ENCODE peak calls at places on chromosome 13, in ten cellular contexts. One of them, this sample, is unnamed.

GRCh38 chr13:109986851-109987250 is 200.5 kb upstream of the IRS2 start:
- DNase-seq in fibroblast of lung: no peak
- DNase-seq in RPMI8226: no peak
- DNase-seq in mucosa of gallbladder: no peak
- DNase-seq in heart left ventricle: no peak
- DNase-seq in stimulated activated CD4-positive, alpha-beta T cell treated with anti-CD3 and anti-CD28 coated beads, Interleukin-2, amount 100 ng/mL, for 24 hours: no peak
- DNase-seq in RCC 7860: no peak
- DNase-seq in NCI-H2171: no peak
- DNase-seq in nephron progenitor cell: no peak
- DNase-seq in left lobe of liver: no peak
- DNase-seq in this sample: no peak

GRCh38 chr13:36549126-36549702 is 116.9 kb downstream of the CCNA1 start:
- DNase-seq in fibroblast of lung: no peak
- DNase-seq in RPMI8226: no peak
- DNase-seq in mucosa of gallbladder: no peak
- DNase-seq in heart left ventricle: no peak
- DNase-seq in stimulated activated CD4-positive, alpha-beta T cell treated with anti-CD3 and anti-CD28 coated beads, Interleukin-2, amount 100 ng/mL, for 24 hours: no peak
- DNase-seq in RCC 7860: no peak
- DNase-seq in NCI-H2171: no peak
- DNase-seq in nephron progenitor cell: no peak
- DNase-seq in left lobe of liver: no peak
- DNase-seq in this sample: no peak

GRCh38 chr13:36815069-36815468 is 4.0 kb upstream of the RFXAP start:
- DNase-seq in fibroblast of lung: no peak
- DNase-seq in RPMI8226: peak
- DNase-seq in mucosa of gallbladder: no peak
- DNase-seq in heart left ventricle: no peak
- DNase-seq in stimulated activated CD4-positive, alpha-beta T cell treated with anti-CD3 and anti-CD28 coated beads, Interleukin-2, amount 100 ng/mL, for 24 hours: no peak
- DNase-seq in RCC 7860: no peak
- DNase-seq in NCI-H2171: no peak
- DNase-seq in nephron progenitor cell: no peak
- DNase-seq in left lobe of liver: no peak
- DNase-seq in this sample: no peak

GRCh38 chr13:105914637-105915036 is 620.8 kb downstream of the EFNB2 start:
- DNase-seq in fibroblast of lung: peak
- DNase-seq in RPMI8226: peak
- DNase-seq in mucosa of gallbladder: no peak
- DNase-seq in heart left ventricle: no peak
- DNase-seq in stimulated activated CD4-positive, alpha-beta T cell treated with anti-CD3 and anti-CD28 coated beads, Interleukin-2, amount 100 ng/mL, for 24 hours: no peak
- DNase-seq in RCC 7860: no peak
- DNase-seq in NCI-H2171: no peak
- DNase-seq in nephron progenitor cell: no peak
- DNase-seq in left lobe of liver: no peak
- DNase-seq in this sample: no peak

GRCh38 chr13:111114362-111115050 is 604 bp upstream of the ARHGEF7 start:
- DNase-seq in fibroblast of lung: peak
- DNase-seq in RPMI8226: no peak
- DNase-seq in mucosa of gallbladder: peak
- DNase-seq in heart left ventricle: peak
- DNase-seq in stimulated activated CD4-positive, alpha-beta T cell treated with anti-CD3 and anti-CD28 coated beads, Interleukin-2, amount 100 ng/mL, for 24 hours: peak
- DNase-seq in RCC 7860: no peak
- DNase-seq in NCI-H2171: no peak
- DNase-seq in nephron progenitor cell: peak
- DNase-seq in left lobe of liver: no peak
- DNase-seq in this sample: peak

GRCh38 chr13:101985321-101985720 is 416.5 kb downstream of the FGF14 start:
- DNase-seq in fibroblast of lung: peak
- DNase-seq in RPMI8226: no peak
- DNase-seq in mucosa of gallbladder: no peak
- DNase-seq in heart left ventricle: no peak
- DNase-seq in stimulated activated CD4-positive, alpha-beta T cell treated with anti-CD3 and anti-CD28 coated beads, Interleukin-2, amount 100 ng/mL, for 24 hours: no peak
- DNase-seq in RCC 7860: no peak
- DNase-seq in NCI-H2171: no peak
- DNase-seq in nephron progenitor cell: no peak
- DNase-seq in left lobe of liver: no peak
- DNase-seq in this sample: no peak

GRCh38 chr13:19093437-19093836 is 88.2 kb downstream of the TUBA3C start:
- DNase-seq in fibroblast of lung: no peak
- DNase-seq in RPMI8226: no peak
- DNase-seq in mucosa of gallbladder: no peak
- DNase-seq in heart left ventricle: no peak
- DNase-seq in stimulated activated CD4-positive, alpha-beta T cell treated with anti-CD3 and anti-CD28 coated beads, Interleukin-2, amount 100 ng/mL, for 24 hours: no peak
- DNase-seq in RCC 7860: no peak
- DNase-seq in NCI-H2171: no peak
- DNase-seq in nephron progenitor cell: no peak
- DNase-seq in left lobe of liver: no peak
- DNase-seq in this sample: no peak

GRCh38 chr13:45518525-45519235 is 53.9 kb downstream of the COG3 start:
- DNase-seq in fibroblast of lung: peak
- DNase-seq in RPMI8226: no peak
- DNase-seq in mucosa of gallbladder: no peak
- DNase-seq in heart left ventricle: no peak
- DNase-seq in stimulated activated CD4-positive, alpha-beta T cell treated with anti-CD3 and anti-CD28 coated beads, Interleukin-2, amount 100 ng/mL, for 24 hours: no peak
- DNase-seq in RCC 7860: no peak
- DNase-seq in NCI-H2171: no peak
- DNase-seq in nephron progenitor cell: no peak
- DNase-seq in left lobe of liver: no peak
- DNase-seq in this sample: no peak

GRCh38 chr13:51729853-51730553 is 74.0 kb downstream of the DHRS12 start:
- DNase-seq in fibroblast of lung: peak
- DNase-seq in RPMI8226: no peak
- DNase-seq in mucosa of gallbladder: peak
- DNase-seq in heart left ventricle: peak
- DNase-seq in stimulated activated CD4-positive, alpha-beta T cell treated with anti-CD3 and anti-CD28 coated beads, Interleukin-2, amount 100 ng/mL, for 24 hours: peak
- DNase-seq in RCC 7860: peak
- DNase-seq in NCI-H2171: no peak
- DNase-seq in nephron progenitor cell: no peak
- DNase-seq in left lobe of liver: no peak
- DNase-seq in this sample: peak

GRCh38 chr13:28494861-28495585 is at the start of gene FLT1:
- DNase-seq in fibroblast of lung: peak
- DNase-seq in RPMI8226: no peak
- DNase-seq in mucosa of gallbladder: peak
- DNase-seq in heart left ventricle: peak
- DNase-seq in stimulated activated CD4-positive, alpha-beta T cell treated with anti-CD3 and anti-CD28 coated beads, Interleukin-2, amount 100 ng/mL, for 24 hours: peak
- DNase-seq in RCC 7860: no peak
- DNase-seq in NCI-H2171: no peak
- DNase-seq in nephron progenitor cell: peak
- DNase-seq in left lobe of liver: peak
- DNase-seq in this sample: peak

GRCh38 chr13:33445476-33445875 is 159.9 kb upstream of the STARD13 start:
- DNase-seq in fibroblast of lung: no peak
- DNase-seq in RPMI8226: no peak
- DNase-seq in mucosa of gallbladder: no peak
- DNase-seq in heart left ventricle: no peak
- DNase-seq in stimulated activated CD4-positive, alpha-beta T cell treated with anti-CD3 and anti-CD28 coated beads, Interleukin-2, amount 100 ng/mL, for 24 hours: no peak
- DNase-seq in RCC 7860: no peak
- DNase-seq in NCI-H2171: no peak
- DNase-seq in nephron progenitor cell: no peak
- DNase-seq in left lobe of liver: no peak
- DNase-seq in this sample: no peak

GRCh38 chr13:73859841-73860240 is 274.4 kb downstream of the KLF12 start:
- DNase-seq in fibroblast of lung: no peak
- DNase-seq in RPMI8226: no peak
- DNase-seq in mucosa of gallbladder: no peak
- DNase-seq in heart left ventricle: no peak
- DNase-seq in stimulated activated CD4-positive, alpha-beta T cell treated with anti-CD3 and anti-CD28 coated beads, Interleukin-2, amount 100 ng/mL, for 24 hours: no peak
- DNase-seq in RCC 7860: no peak
- DNase-seq in NCI-H2171: no peak
- DNase-seq in nephron progenitor cell: no peak
- DNase-seq in left lobe of liver: no peak
- DNase-seq in this sample: no peak

GRCh38 chr13:85582890-85583289 is 216.3 kb downstream of the SLITRK6 start:
- DNase-seq in fibroblast of lung: peak
- DNase-seq in RPMI8226: no peak
- DNase-seq in mucosa of gallbladder: no peak
- DNase-seq in heart left ventricle: no peak
- DNase-seq in stimulated activated CD4-positive, alpha-beta T cell treated with anti-CD3 and anti-CD28 coated beads, Interleukin-2, amount 100 ng/mL, for 24 hours: no peak
- DNase-seq in RCC 7860: no peak
- DNase-seq in NCI-H2171: no peak
- DNase-seq in nephron progenitor cell: no peak
- DNase-seq in left lobe of liver: no peak
- DNase-seq in this sample: no peak

GRCh38 chr13:59931621-59932020 is 232.1 kb downstream of the DIAPH3 start:
- DNase-seq in fibroblast of lung: no peak
- DNase-seq in RPMI8226: no peak
- DNase-seq in mucosa of gallbladder: no peak
- DNase-seq in heart left ventricle: no peak
- DNase-seq in stimulated activated CD4-positive, alpha-beta T cell treated with anti-CD3 and anti-CD28 coated beads, Interleukin-2, amount 100 ng/mL, for 24 hours: no peak
- DNase-seq in RCC 7860: no peak
- DNase-seq in NCI-H2171: no peak
- DNase-seq in nephron progenitor cell: no peak
- DNase-seq in left lobe of liver: no peak
- DNase-seq in this sample: no peak

GRCh38 chr13:101267656-101268055 is 148.7 kb downstream of the NALCN start:
- DNase-seq in fibroblast of lung: peak
- DNase-seq in RPMI8226: no peak
- DNase-seq in mucosa of gallbladder: no peak
- DNase-seq in heart left ventricle: no peak
- DNase-seq in stimulated activated CD4-positive, alpha-beta T cell treated with anti-CD3 and anti-CD28 coated beads, Interleukin-2, amount 100 ng/mL, for 24 hours: no peak
- DNase-seq in RCC 7860: peak
- DNase-seq in NCI-H2171: no peak
- DNase-seq in nephron progenitor cell: no peak
- DNase-seq in left lobe of liver: no peak
- DNase-seq in this sample: no peak

GRCh38 chr13:45718992-45719391 is 16.9 kb downstream of the CBY2 start:
- DNase-seq in fibroblast of lung: peak
- DNase-seq in RPMI8226: no peak
- DNase-seq in mucosa of gallbladder: no peak
- DNase-seq in heart left ventricle: no peak
- DNase-seq in stimulated activated CD4-positive, alpha-beta T cell treated with anti-CD3 and anti-CD28 coated beads, Interleukin-2, amount 100 ng/mL, for 24 hours: no peak
- DNase-seq in RCC 7860: no peak
- DNase-seq in NCI-H2171: no peak
- DNase-seq in nephron progenitor cell: no peak
- DNase-seq in left lobe of liver: no peak
- DNase-seq in this sample: no peak

GRCh38 chr13:43170497-43170896 is 147.1 kb downstream of the DNAJC15 start:
- DNase-seq in fibroblast of lung: no peak
- DNase-seq in RPMI8226: no peak
- DNase-seq in mucosa of gallbladder: no peak
- DNase-seq in heart left ventricle: no peak
- DNase-seq in stimulated activated CD4-positive, alpha-beta T cell treated with anti-CD3 and anti-CD28 coated beads, Interleukin-2, amount 100 ng/mL, for 24 hours: no peak
- DNase-seq in RCC 7860: no peak
- DNase-seq in NCI-H2171: no peak
- DNase-seq in nephron progenitor cell: no peak
- DNase-seq in left lobe of liver: no peak
- DNase-seq in this sample: no peak

GRCh38 chr13:71866173-71867091 is 572 bp downstream of the DACH1 start:
- DNase-seq in fibroblast of lung: peak
- DNase-seq in RPMI8226: peak
- DNase-seq in mucosa of gallbladder: no peak
- DNase-seq in heart left ventricle: peak
- DNase-seq in stimulated activated CD4-positive, alpha-beta T cell treated with anti-CD3 and anti-CD28 coated beads, Interleukin-2, amount 100 ng/mL, for 24 hours: peak
- DNase-seq in RCC 7860: no peak
- DNase-seq in NCI-H2171: no peak
- DNase-seq in nephron progenitor cell: peak
- DNase-seq in left lobe of liver: peak
- DNase-seq in this sample: peak

GRCh38 chr13:112143753-112144615 is 77.0 kb downstream of the SOX1 start:
- DNase-seq in fibroblast of lung: no peak
- DNase-seq in RPMI8226: no peak
- DNase-seq in mucosa of gallbladder: no peak
- DNase-seq in heart left ventricle: no peak
- DNase-seq in stimulated activated CD4-positive, alpha-beta T cell treated with anti-CD3 and anti-CD28 coated beads, Interleukin-2, amount 100 ng/mL, for 24 hours: no peak
- DNase-seq in RCC 7860: peak
- DNase-seq in NCI-H2171: no peak
- DNase-seq in nephron progenitor cell: no peak
- DNase-seq in left lobe of liver: no peak
- DNase-seq in this sample: no peak

GRCh38 chr13:75308222-75308621 is 173.7 kb downstream of the TBC1D4 start:
- DNase-seq in fibroblast of lung: peak
- DNase-seq in RPMI8226: no peak
- DNase-seq in mucosa of gallbladder: no peak
- DNase-seq in heart left ventricle: no peak
- DNase-seq in stimulated activated CD4-positive, alpha-beta T cell treated with anti-CD3 and anti-CD28 coated beads, Interleukin-2, amount 100 ng/mL, for 24 hours: peak
- DNase-seq in RCC 7860: no peak
- DNase-seq in NCI-H2171: no peak
- DNase-seq in nephron progenitor cell: no peak
- DNase-seq in left lobe of liver: no peak
- DNase-seq in this sample: no peak

GRCh38 chr13:104106705-104107393 is 1040.6 kb upstream of the SLC10A2 start:
- DNase-seq in fibroblast of lung: peak
- DNase-seq in RPMI8226: peak
- DNase-seq in mucosa of gallbladder: no peak
- DNase-seq in heart left ventricle: no peak
- DNase-seq in stimulated activated CD4-positive, alpha-beta T cell treated with anti-CD3 and anti-CD28 coated beads, Interleukin-2, amount 100 ng/mL, for 24 hours: no peak
- DNase-seq in RCC 7860: no peak
- DNase-seq in NCI-H2171: no peak
- DNase-seq in nephron progenitor cell: no peak
- DNase-seq in left lobe of liver: no peak
- DNase-seq in this sample: no peak

GRCh38 chr13:113371061-113371460 is 7.1 kb upstream of the GRTP1 start:
- DNase-seq in fibroblast of lung: no peak
- DNase-seq in RPMI8226: no peak
- DNase-seq in mucosa of gallbladder: no peak
- DNase-seq in heart left ventricle: no peak
- DNase-seq in stimulated activated CD4-positive, alpha-beta T cell treated with anti-CD3 and anti-CD28 coated beads, Interleukin-2, amount 100 ng/mL, for 24 hours: no peak
- DNase-seq in RCC 7860: no peak
- DNase-seq in NCI-H2171: no peak
- DNase-seq in nephron progenitor cell: no peak
- DNase-seq in left lobe of liver: peak
- DNase-seq in this sample: no peak

GRCh38 chr13:72473321-72473720 is 254.1 kb downstream of the MZT1 start:
- DNase-seq in fibroblast of lung: no peak
- DNase-seq in RPMI8226: no peak
- DNase-seq in mucosa of gallbladder: no peak
- DNase-seq in heart left ventricle: no peak
- DNase-seq in stimulated activated CD4-positive, alpha-beta T cell treated with anti-CD3 and anti-CD28 coated beads, Interleukin-2, amount 100 ng/mL, for 24 hours: no peak
- DNase-seq in RCC 7860: no peak
- DNase-seq in NCI-H2171: no peak
- DNase-seq in nephron progenitor cell: no peak
- DNase-seq in left lobe of liver: no peak
- DNase-seq in this sample: no peak

GRCh38 chr13:29754486-29754806 is 96.0 kb downstream of the UBL3 start:
- DNase-seq in fibroblast of lung: peak
- DNase-seq in RPMI8226: no peak
- DNase-seq in mucosa of gallbladder: no peak
- DNase-seq in heart left ventricle: no peak
- DNase-seq in stimulated activated CD4-positive, alpha-beta T cell treated with anti-CD3 and anti-CD28 coated beads, Interleukin-2, amount 100 ng/mL, for 24 hours: peak
- DNase-seq in RCC 7860: no peak
- DNase-seq in NCI-H2171: no peak
- DNase-seq in nephron progenitor cell: no peak
- DNase-seq in left lobe of liver: no peak
- DNase-seq in this sample: no peak

GRCh38 chr13:85653681-85654080 is 145.5 kb downstream of the SLITRK6 start:
- DNase-seq in fibroblast of lung: no peak
- DNase-seq in RPMI8226: no peak
- DNase-seq in mucosa of gallbladder: no peak
- DNase-seq in heart left ventricle: no peak
- DNase-seq in stimulated activated CD4-positive, alpha-beta T cell treated with anti-CD3 and anti-CD28 coated beads, Interleukin-2, amount 100 ng/mL, for 24 hours: no peak
- DNase-seq in RCC 7860: no peak
- DNase-seq in NCI-H2171: no peak
- DNase-seq in nephron progenitor cell: no peak
- DNase-seq in left lobe of liver: no peak
- DNase-seq in this sample: no peak

GRCh38 chr13:76759877-76760276 is 126.3 kb downstream of the KCTD12 start:
- DNase-seq in fibroblast of lung: peak
- DNase-seq in RPMI8226: peak
- DNase-seq in mucosa of gallbladder: no peak
- DNase-seq in heart left ventricle: no peak
- DNase-seq in stimulated activated CD4-positive, alpha-beta T cell treated with anti-CD3 and anti-CD28 coated beads, Interleukin-2, amount 100 ng/mL, for 24 hours: no peak
- DNase-seq in RCC 7860: no peak
- DNase-seq in NCI-H2171: no peak
- DNase-seq in nephron progenitor cell: no peak
- DNase-seq in left lobe of liver: no peak
- DNase-seq in this sample: no peak

GRCh38 chr13:51303882-51304281 is 35.6 kb upstream of the SERPINE3 start:
- DNase-seq in fibroblast of lung: no peak
- DNase-seq in RPMI8226: no peak
- DNase-seq in mucosa of gallbladder: no peak
- DNase-seq in heart left ventricle: no peak
- DNase-seq in stimulated activated CD4-positive, alpha-beta T cell treated with anti-CD3 and anti-CD28 coated beads, Interleukin-2, amount 100 ng/mL, for 24 hours: no peak
- DNase-seq in RCC 7860: no peak
- DNase-seq in NCI-H2171: no peak
- DNase-seq in nephron progenitor cell: no peak
- DNase-seq in left lobe of liver: no peak
- DNase-seq in this sample: no peak

This sample was measured in thyroid gland.